ENCODE peak calls at places on chromosome 16, in seven cellular contexts. G is colonic mucosa, K is OCI-LY7, V is A549, Q is stomach, T is left ventricle myocardium inferior, S is adrenal gland. N is an unnamed sample.
A peak's percentile ranks its signal among the peaks of the same experiment; 100 is the strongest.

GRCh38 chr16:30382398-30383015 is at the start of gene SEPTIN1:
- DNase-seq in G (no peak), V (no peak), K (peak; percentile 88), Q (no peak), T (no peak), S (no peak), N (no peak)

GRCh38 chr16:85699224-85699558 is 10.4 kb upstream of the GINS2 start:
- DNase-seq in S (no peak), T (no peak), G (no peak), Q (no peak), K (no peak), V (no peak), N (no peak)

GRCh38 chr16:50712568-50712914 is 19.1 kb downstream of the NOD2 start:
- DNase-seq in G (no peak), V (no peak), K (no peak), T (no peak), S (no peak), Q (no peak), N (no peak)

GRCh38 chr16:72291121-72291520 is 119.2 kb upstream of the PMFBP1 start:
- DNase-seq in K (no peak), S (no peak), G (no peak), Q (no peak), V (peak; percentile 6), T (no peak), N (no peak)

GRCh38 chr16:66610111-66610820 is 5.8 kb downstream of the CMTM3 start:
- DNase-seq in S (no peak), K (no peak), Q (no peak), T (no peak), V (no peak), G (no peak), N (no peak)

GRCh38 chr16:59021751-59022150 is 287.6 kb upstream of the GOT2 start:
- DNase-seq in K (no peak), S (no peak), V (peak; percentile 8), T (no peak), Q (no peak), G (no peak), N (no peak)

GRCh38 chr16:49500211-49500610 is 126.6 kb downstream of the C16orf78 start:
- DNase-seq in G (no peak), S (no peak), K (no peak), T (no peak), V (no peak), Q (no peak), N (no peak)

GRCh38 chr16:69423189-69423588 is 1.2 kb upstream of the CYB5B start:
- DNase-seq in S (no peak), V (no peak), G (no peak), T (no peak), K (no peak), Q (no peak), N (no peak)

GRCh38 chr16:29745853-29746345 is at the start of gene C16orf54:
- DNase-seq in T (peak; percentile 70), G (peak; percentile 73), Q (peak; percentile 73), K (no peak), S (peak; percentile 25), V (no peak), N (peak; percentile 93)

GRCh38 chr16:15885560-15886001 is 2.8 kb downstream of the CEP20 start:
- DNase-seq in T (no peak), S (no peak), V (no peak), G (no peak), Q (no peak), K (no peak), N (no peak)

GRCh38 chr16:15887283-15887682 is 1.1 kb downstream of the CEP20 start:
- DNase-seq in T (no peak), S (no peak), K (no peak), G (no peak), V (no peak), Q (no peak), N (no peak)

GRCh38 chr16:15891508-15891907 is 3.1 kb upstream of the CEP20 start:
- DNase-seq in Q (no peak), G (no peak), K (no peak), T (no peak), S (no peak), V (no peak), N (no peak)

GRCh38 chr16:15886078-15886477 is 2.3 kb downstream of the CEP20 start:
- DNase-seq in G (no peak), Q (no peak), T (no peak), K (no peak), V (no peak), S (no peak), N (no peak)

GRCh38 chr16:15888072-15888976 is at the start of gene CEP20:
- DNase-seq in V (peak; percentile 100), G (peak; percentile 100), K (peak; percentile 100), Q (peak; percentile 100), T (peak; percentile 100), S (peak; percentile 100), N (peak; percentile 100)
- TF ChIP-seq CTCF in V (no peak), G (no peak), K (no peak), Q (no peak), T (peak; percentile 50), S (peak; percentile 29), N (no peak)

GRCh38 chr16:56929639-56930038 is 2.3 kb upstream of the HERPUD1 start:
- DNase-seq in G (no peak), Q (no peak), S (no peak), T (no peak), V (no peak), K (peak; percentile 65), N (no peak)

GRCh38 chr16:56931253-56931768 is 631 bp upstream of the HERPUD1 start:
- DNase-seq in S (peak; percentile 39), G (peak; percentile 83), V (no peak), Q (peak; percentile 46), K (peak; percentile 93), T (no peak), N (no peak)

GRCh38 chr16:56932588-56933265 is 785 bp downstream of the HERPUD1 start:
- DNase-seq in G (peak; percentile 86), K (peak; percentile 66), S (peak; percentile 93), Q (peak; percentile 80), T (peak; percentile 82), V (peak; percentile 66), N (peak; percentile 92)

GRCh38 chr16:56931769-56932587 is at the start of gene HERPUD1:
- DNase-seq in Q (peak; percentile 99), V (peak; percentile 99), K (peak; percentile 99), S (peak; percentile 99), G (peak; percentile 99), T (peak; percentile 99), N (peak; percentile 99)

DNA sequence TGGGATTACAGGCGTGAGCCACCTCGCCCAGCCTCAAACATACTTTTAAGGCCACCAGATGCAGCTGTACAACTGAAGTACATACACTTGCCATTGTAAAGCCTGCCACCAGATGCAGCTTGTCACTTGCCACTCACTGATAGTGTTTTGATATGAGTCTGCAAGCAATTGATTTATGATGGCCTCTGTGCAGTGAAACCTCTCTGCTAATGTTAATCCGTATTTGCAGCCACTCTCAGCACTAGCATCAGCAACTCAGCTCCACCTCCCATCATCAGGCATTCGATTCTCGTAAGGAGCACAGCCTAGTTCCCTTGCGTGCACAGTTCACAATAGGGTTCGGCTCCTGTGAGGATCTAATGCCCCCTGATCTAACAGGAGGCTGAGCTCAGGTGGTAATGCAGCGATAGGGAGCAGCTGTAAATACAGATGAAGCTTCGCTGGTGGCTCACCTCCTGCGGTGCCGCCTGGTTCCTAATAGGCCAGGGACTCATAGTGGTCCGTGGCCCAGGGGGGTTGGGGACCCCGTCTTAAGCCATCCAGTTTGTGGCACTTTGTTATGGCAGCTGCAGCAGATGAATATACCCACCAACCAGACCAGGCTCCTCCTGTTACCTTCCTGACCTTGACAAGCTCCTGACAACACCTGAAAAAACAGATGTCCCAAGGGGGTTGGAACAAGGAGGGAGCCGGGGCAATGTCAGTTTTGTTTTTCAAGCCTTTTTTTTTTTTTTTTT is 1.3 kb upstream of the HERPUD1 start:
- DNase-seq in T (no peak), Q (no peak), K (peak; percentile 69), S (no peak), G (peak; percentile 35), V (no peak), N (no peak)
- H3K27ac ChIP-seq in T (peak overlapping the region; percentile 100), Q (peak overlapping the region; percentile 99), K (peak overlapping the region; percentile 94), S (no peak overlapping the region), G (peak overlapping the region; percentile 95), V (peak overlapping the region; percentile 95), N (peak overlapping the region; percentile 100)

DNA sequence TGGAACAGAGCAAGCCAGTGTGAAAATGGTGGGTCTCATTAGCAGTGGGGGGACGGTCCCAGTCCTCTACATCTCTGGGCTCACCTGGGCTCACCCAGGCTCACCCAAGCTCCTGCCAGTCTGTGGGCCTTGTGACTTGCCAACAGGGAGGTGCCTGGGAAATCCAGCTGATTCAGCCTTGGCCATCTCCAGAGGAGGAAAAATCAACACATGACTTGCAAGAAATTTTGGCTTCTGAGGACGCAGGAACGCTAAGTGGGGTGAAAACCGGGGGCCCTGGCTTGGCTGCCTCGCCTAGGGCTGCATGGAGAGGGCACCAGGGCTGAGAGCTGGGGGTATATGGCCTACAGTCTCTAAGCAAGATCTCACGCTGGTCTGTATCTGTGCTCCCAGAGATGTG is 47.7 kb downstream of the VAC14 start:
- DNase-seq in Q (no peak), T (no peak), K (no peak), S (no peak), G (no peak), V (no peak), N (no peak)
- H3K4me1 ChIP-seq in Q (peaks cover 61% of the 10 kb centered on the region), T (peaks cover 50% of the 10 kb centered on the region), K (no peaks in the 10 kb centered on the region), S (peaks cover 26% of the 10 kb centered on the region), G (peaks cover 22% of the 10 kb centered on the region), V (peaks cover 48% of the 10 kb centered on the region), N (peaks cover 59% of the 10 kb centered on the region)

DNA sequence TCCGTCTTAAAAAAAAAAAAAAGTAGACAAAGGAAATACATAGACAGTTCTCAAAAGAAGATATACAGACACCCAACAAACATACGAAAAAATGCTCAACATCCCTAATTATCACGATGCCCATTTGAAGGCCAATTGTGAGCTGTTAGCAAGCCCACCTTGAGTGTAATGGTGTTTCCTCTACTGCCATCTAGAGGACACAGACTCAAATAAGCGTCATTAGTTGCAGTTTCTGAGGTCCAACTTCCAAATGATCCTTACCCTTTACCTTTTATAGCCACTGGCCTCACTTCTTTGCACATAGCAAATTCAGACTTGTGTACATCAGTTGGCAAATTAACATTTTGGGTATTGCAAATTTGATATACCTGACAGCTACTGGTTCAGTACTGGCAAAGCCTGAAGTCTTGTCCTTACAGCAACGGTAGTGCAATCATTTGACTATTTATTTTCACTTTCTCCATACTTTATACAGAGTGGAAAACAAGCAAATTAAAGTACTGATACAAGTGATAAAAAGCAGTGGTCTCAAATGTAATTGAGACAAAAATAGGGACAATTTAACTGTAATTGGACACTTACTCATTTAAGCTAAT is 536.3 kb upstream of the EEF2KMT start:
- DNase-seq in G (no peak), S (no peak), Q (no peak), V (peak; percentile 45), T (no peak), K (peak; percentile 55), N (no peak)
- TF ChIP-seq CTCF in G (no peak), S (peak; percentile 14), Q (no peak), V (peak; percentile 44), T (peak; percentile 55), K (peak; percentile 79), N (peak; percentile 40)

N was measured in lower lobe of right lung.